ENCODE peak calls at places on chromosomes 13 and 19, in six cellular contexts. V, X, M, Z, F and Q are unnamed samples.
A peak's percentile ranks its signal among the peaks of the same experiment; 100 is the strongest.

GRCh38 chr13:112065867-112066623 is 904 bp upstream of the SOX1 start:
- DNase-seq in M (no peak), V (no peak), F (no peak), X (no peak), Z (no peak), Q (no peak)

GRCh38 chr19:640606-641170 is 1.0 kb downstream of the FGF22 start:
- DNase-seq in X (no peak), M (no peak), V (no peak), F (no peak), Z (no peak), Q (no peak)

GRCh38 chr19:5621945-5622464 is 571 bp downstream of the SAFB2 start:
- DNase-seq in V (no peak), Z (no peak), X (no peak), F (no peak), M (peak; percentile 24), Q (peak; percentile 55)

GRCh38 chr13:63107163-63107935 is 1691.7 kb upstream of the PCDH20 start:
- DNase-seq in Z (no peak), M (no peak), V (no peak), F (no peak), X (no peak), Q (no peak)

GRCh38 chr13:99590519-99591011 is 89.3 kb downstream of the TM9SF2 start:
- DNase-seq in F (no peak), M (no peak), X (no peak), Z (peak; percentile 21), V (no peak), Q (no peak)

GRCh38 chr13:111941845-111942447 is 125.0 kb upstream of the SOX1 start:
- DNase-seq in X (no peak), F (no peak), V (no peak), Z (no peak), M (no peak), Q (no peak)

GRCh38 chr19:17718988-17719711 is at the start of gene MAP1S:
- DNase-seq in V (peak; percentile 83), X (peak; percentile 73), M (peak; percentile 70), F (no peak), Z (peak; percentile 38), Q (peak; percentile 76)

GRCh38 chr19:32223595-32224370 is 121.6 kb upstream of the ZNF507 start:
- DNase-seq in F (no peak), V (no peak), X (no peak), Z (no peak), M (no peak), Q (no peak)

GRCh38 chr13:112159575-112160547 is 92.9 kb downstream of the SOX1 start:
- DNase-seq in F (no peak), X (peak; percentile 80), V (no peak), Z (no peak), M (no peak), Q (no peak)

GRCh38 chr13:91142572-91142971 is 204.9 kb upstream of the MIR17HG start:
- DNase-seq in M (no peak), Z (peak; percentile 29), V (no peak), F (no peak), X (no peak), Q (no peak)

GRCh38 chr13:60679131-60679530 is 282.1 kb downstream of the TDRD3 start:
- DNase-seq in X (no peak), M (no peak), F (no peak), V (no peak), Z (no peak), Q (no peak)

GRCh38 chr13:98576963-98577822 is at the start of gene STK24:
- DNase-seq in M (peak; percentile 82), F (no peak), Z (peak; percentile 76), V (peak; percentile 69), X (peak; percentile 84), Q (peak; percentile 88)

GRCh38 chr19:1580382-1580781 is 12.3 kb upstream of the MEX3D start:
- DNase-seq in M (no peak), Z (no peak), X (no peak), V (no peak), F (no peak), Q (no peak)

GRCh38 chr13:59946924-59947323 is 216.8 kb downstream of the DIAPH3 start:
- DNase-seq in X (no peak), M (no peak), Z (peak; percentile 72), V (no peak), F (no peak), Q (peak; percentile 65)

GRCh38 chr13:51816604-51817254 is 12.8 kb upstream of the DHRS12 start:
- DNase-seq in F (no peak), Z (no peak), X (no peak), M (no peak), V (no peak), Q (no peak)

GRCh38 chr13:52159159-52159982 is at the start of gene NEK3:
- DNase-seq in X (peak; percentile 83), V (peak; percentile 67), M (peak; percentile 66), Z (peak; percentile 67), F (no peak), Q (peak; percentile 86)

GRCh38 chr19:36244066-36244465 is 29.2 kb downstream of the ZNF146 start:
- DNase-seq in F (no peak), Z (no peak), V (no peak), M (no peak), X (no peak), Q (no peak)

GRCh38 chr19:36245210-36246005 is 30.5 kb downstream of the ZNF146 start:
- DNase-seq in M (no peak), V (peak; percentile 54), Z (no peak), X (no peak), F (no peak), Q (peak; percentile 45)

GRCh38 chr19:36246006-36246391 is 31.1 kb downstream of the ZNF146 start:
- DNase-seq in M (no peak), F (no peak), Z (peak; percentile 27), V (no peak), X (no peak), Q (peak; percentile 36)
- H3K4me3 ChIP-seq in M (no peak overlapping the region), F (peak overlapping the region; percentile 33), Z (peak overlapping the region; percentile 3), V (no peak overlapping the region), X (no peak overlapping the region), Q (no peak overlapping the region)

DNA sequence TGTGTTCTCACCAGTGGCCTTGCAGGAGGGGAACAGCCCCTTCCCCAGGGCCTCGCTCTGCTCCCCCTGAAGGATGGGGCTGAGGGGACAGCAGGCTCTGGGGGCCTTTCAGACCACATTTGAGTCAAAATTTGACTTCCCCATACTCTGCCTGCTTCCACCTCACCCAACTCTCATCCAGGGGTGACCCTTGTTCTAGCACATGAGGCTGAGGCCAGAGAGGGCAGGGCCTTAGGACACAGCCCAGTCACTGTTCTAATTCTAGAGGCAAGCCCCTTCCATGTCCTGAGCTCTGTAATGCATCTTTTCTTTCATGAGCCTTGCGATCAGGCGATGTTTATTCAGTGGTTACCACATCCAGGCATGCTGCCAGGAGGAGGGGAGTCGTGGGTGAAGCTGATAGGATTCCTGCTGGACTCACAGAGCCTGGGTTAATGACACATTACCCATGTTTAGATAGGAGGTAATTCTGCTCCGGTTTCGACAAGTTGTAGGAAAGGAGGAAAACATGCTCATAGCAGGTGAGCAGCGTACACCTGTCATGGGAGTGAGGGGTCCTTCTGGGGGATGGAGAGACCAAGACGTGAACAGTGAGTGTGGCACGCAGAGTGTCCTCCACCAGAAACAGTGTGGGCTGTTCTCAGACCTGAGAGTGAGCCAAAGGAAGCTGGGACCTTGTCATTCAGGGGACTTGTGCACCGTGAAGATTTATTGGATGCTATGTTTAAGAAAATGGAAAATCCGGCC is 9.3 kb downstream of the RPS9 start:
- DNase-seq in Z (peak; percentile 93), X (peak; percentile 81), M (peak; percentile 92), V (no peak), F (peak; percentile 87), Q (peak; percentile 99)
- H3K4me3 ChIP-seq in Z (no peak overlapping the region), X (no peak overlapping the region), M (peak overlapping the region; percentile 53), V (no peak overlapping the region), F (no peak overlapping the region), Q (no peak overlapping the region)

DNA sequence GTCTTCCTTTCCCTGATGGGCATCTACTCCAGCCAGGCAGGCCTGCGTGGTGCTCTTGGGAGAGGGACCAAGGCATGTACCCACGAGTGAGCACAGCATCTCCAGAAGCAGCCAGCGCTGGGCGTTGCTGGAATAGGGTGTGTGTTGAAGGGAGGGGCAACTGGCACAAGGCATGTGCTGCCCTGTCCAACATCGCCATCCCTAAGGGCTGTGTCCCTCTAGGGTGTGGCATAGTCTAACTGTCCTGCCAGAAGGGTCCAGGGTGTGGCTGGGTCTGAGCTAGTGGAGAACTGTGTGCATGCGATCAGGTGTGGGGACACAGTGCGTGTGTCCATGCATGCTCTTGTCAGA is 2.8 kb downstream of the NOTCH3 start:
- DNase-seq in F (no peak), M (no peak), V (no peak), X (no peak), Z (no peak), Q (peak; percentile 41)
- H3K4me3 ChIP-seq in F (peak overlapping the region; percentile 1), M (no peak overlapping the region), V (no peak overlapping the region), X (no peak overlapping the region), Z (no peak overlapping the region), Q (no peak overlapping the region)

GRCh38 chr19:55005684-55006488 is 32.2 kb downstream of the GP6 start:
- DNase-seq in M (no peak), Z (no peak), V (no peak), X (no peak), F (no peak), Q (no peak)
- H3K4me3 ChIP-seq in M (peak overlapping the region; percentile 30), Z (no peak overlapping the region), V (peak overlapping the region; percentile 78), X (peak overlapping the region; percentile 20), F (no peak overlapping the region), Q (no peak overlapping the region)

GRCh38 chr19:46471778-46472543 is 598 bp upstream of the PNMA8A start:
- DNase-seq in X (no peak), V (no peak), M (no peak), Z (no peak), F (no peak), Q (peak; percentile 45)

GRCh38 chr19:46470376-46470775 is 987 bp downstream of the PNMA8A start:
- DNase-seq in M (no peak), V (no peak), Z (no peak), F (no peak), X (no peak), Q (no peak)

GRCh38 chr19:46472592-46472991 is 1.2 kb upstream of the PNMA8A start:
- DNase-seq in Z (no peak), F (no peak), V (no peak), M (no peak), X (no peak), Q (no peak)

GRCh38 chr19:46469541-46470185 is 1.7 kb downstream of the PNMA8A start:
- DNase-seq in X (no peak), M (no peak), V (no peak), F (no peak), Z (no peak), Q (no peak)

GRCh38 chr19:46471116-46471733 is at the start of gene PNMA8A:
- DNase-seq in M (peak; percentile 47), X (no peak), V (peak; percentile 94), Z (peak; percentile 60), F (no peak), Q (peak; percentile 79)
- H3K4me3 ChIP-seq in M (peak within 1 kb of the TSS; percentile 35), X (peak within 1 kb of the TSS; percentile 5), V (peak within 1 kb of the TSS; percentile 76), Z (peak within 1 kb of the TSS; percentile 39), F (peak within 1 kb of the TSS; percentile 46), Q (peak within 1 kb of the TSS; percentile 33)

GRCh38 chr19:55283548-55284393 is at the start of gene BRSK1:
- DNase-seq in V (peak; percentile 76), F (no peak), M (no peak), Z (peak; percentile 48), X (no peak), Q (peak; percentile 56)
- H3K4me3 ChIP-seq in V (peak within 1 kb of the TSS; percentile 60), F (peak within 1 kb of the TSS; percentile 63), M (no peak within 1 kb of the TSS), Z (peak within 1 kb of the TSS; percentile 55), X (peak within 1 kb of the TSS; percentile 24), Q (peak within 1 kb of the TSS; percentile 37)